ENCODE peak calls at places on chromosomes 11 and 22, in five cellular contexts. D, I, Q, O and P are unnamed samples. For H3K4me1, the result is how much of the 10 kb centered on the place peaks cover.

GRCh38 chr22:42780070-42780540 is 59.4 kb upstream of the A4GALT start:
- DNase-seq in O (peak), D (peak), Q (peak), I (peak), P (peak)

GRCh38 chr22:46604306-46604690 is 15.9 kb upstream of the GRAMD4 start:
- DNase-seq in I (peak), Q (no peak), D (peak), O (no peak), P (no peak)

GRCh38 chr11:73633999-73634398 is 12.4 kb upstream of the PLEKHB1 start:
- DNase-seq in Q (no peak), D (no peak), O (no peak), I (no peak), P (no peak)

GRCh38 chr11:105244157-105244820 is 104.7 kb upstream of the CARD18 start:
- DNase-seq in O (no peak), Q (no peak), I (peak), D (no peak), P (peak)

GRCh38 chr11:124823512-124824376 is 23.5 kb upstream of the MSANTD2 start:
- DNase-seq in Q (no peak), D (no peak), O (no peak), I (no peak), P (no peak)

GRCh38 chr11:83119216-83119615 is 37.7 kb upstream of the PCF11 start:
- DNase-seq in I (peak), O (no peak), Q (no peak), D (no peak), P (no peak)

GRCh38 chr11:34916810-34917780 is 677 bp downstream of the PDHX start:
- DNase-seq in O (no peak), Q (no peak), D (peak), I (peak), P (no peak)

GRCh38 chr11:66815646-66816045 is 27.6 kb upstream of the RCE1 start:
- DNase-seq in Q (no peak), I (peak), D (no peak), O (no peak), P (no peak)

GRCh38 chr11:133712235-133712634 is 133.1 kb downstream of the SPATA19 start:
- DNase-seq in Q (no peak), D (no peak), I (no peak), O (no peak), P (no peak)
- TF ChIP-seq RAD21 in Q (no peak), D (no peak), I (no peak), O (no peak), P (no peak)

DNA sequence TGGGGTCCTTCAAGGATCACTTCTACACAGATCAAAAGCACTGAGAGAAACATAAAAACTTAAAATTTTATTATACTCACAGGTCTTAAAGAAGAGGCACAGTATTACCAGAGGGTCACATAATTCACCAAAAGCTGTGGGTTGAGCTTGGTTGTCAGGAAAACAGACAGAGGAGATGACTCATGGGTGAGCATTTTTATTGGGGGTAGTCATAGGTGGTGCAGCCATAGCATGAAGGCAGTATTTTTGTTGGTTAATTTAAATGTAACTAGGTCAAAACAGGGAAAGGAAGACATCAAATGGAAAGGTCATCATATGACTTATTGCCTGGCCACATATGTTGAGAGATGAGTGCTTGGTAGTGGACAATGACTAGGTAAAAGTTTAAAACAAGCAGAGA is 24.2 kb downstream of the OR5B17 start:
- DNase-seq in Q (no peak), O (no peak), I (peak), D (no peak), P (peak)
- H3K4me1 ChIP-seq in Q (under half), O (under half), I (under half), D (under half), P (under half)

DNA sequence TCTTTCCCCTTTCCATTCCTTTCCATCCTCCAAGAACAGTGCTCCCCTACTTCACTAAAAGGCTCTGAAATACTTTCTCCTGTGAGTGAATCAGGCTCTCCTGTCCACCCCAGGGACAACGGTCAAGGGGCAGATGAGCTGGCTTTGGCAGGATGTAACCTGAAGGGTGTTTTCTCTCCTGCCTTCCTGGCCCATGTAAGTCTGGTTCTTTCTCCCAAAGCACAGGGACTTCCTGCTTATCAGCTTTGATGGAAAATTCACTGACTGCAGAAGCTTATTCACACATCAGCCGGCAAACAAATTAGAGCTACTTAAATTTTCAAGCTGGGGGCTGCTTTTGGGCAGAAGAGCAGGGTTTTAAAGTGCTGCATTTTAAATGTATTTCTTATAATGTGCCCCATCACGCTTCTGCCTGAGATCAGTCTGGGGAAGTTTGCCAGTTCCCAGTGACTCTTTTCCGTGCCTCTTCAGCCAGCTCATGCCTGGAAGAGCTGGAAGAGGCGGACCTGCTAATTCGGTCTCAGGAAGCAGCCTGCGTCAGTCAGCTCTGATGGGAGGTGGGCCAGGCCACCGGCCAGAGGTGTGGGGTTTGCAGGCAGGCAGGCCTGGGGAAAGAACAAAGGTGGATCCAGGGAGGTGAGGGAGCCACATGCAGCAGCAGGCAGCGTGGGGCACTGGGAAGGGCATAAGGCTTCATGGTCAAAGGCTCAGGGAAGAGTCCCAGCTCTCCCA is 140.3 kb upstream of the TBCEL start:
- DNase-seq in D (no peak), I (peak), O (no peak), Q (no peak), P (no peak)
- TF ChIP-seq MAFK in D (no peak), I (no peak), O (no peak), Q (no peak), P (no peak)

GRCh38 chr11:11798586-11799438 is 43.0 kb upstream of the USP47 start:
- DNase-seq in O (peak), Q (no peak), D (peak), I (peak), P (peak)
- TF ChIP-seq RAD21 in O (peak), Q (peak), D (peak), I (peak), P (peak)

GRCh38 chr22:48333323-48333763 is 1494.3 kb downstream of the BRD1 start:
- DNase-seq in I (no peak), O (no peak), Q (no peak), D (no peak), P (no peak)
- H3K4me1 ChIP-seq in I (under half), O (under half), Q (under half), D (under half), P (under half)

DNA sequence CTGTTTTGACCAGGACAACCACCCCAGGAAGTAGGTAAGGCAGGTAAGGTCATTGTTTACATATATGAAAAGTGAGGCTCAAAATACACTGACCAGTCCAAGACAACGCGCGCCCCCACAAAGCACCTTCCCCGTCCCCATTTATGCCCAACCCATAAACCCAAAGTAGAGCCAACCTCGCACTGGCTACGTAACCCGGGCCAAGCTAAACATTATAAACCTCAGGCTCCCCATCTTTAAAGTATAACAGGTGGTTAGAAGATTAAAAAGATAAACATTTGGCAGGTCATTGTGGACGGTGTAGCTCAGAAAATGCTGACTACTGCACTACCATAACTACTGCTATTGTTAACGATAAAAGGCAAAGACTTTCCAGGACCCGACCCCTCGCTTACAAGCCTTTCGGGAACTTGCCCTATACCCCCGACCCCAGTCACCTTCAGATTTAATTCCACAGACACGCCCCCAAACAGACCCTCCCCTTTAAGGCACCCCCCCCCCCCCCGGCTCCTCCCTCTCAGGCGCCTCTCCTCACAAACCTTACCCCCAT is 491 bp downstream of the NUMA1 start:
- DNase-seq in D (peak), O (no peak), I (no peak), Q (no peak), P (no peak)
- TF ChIP-seq MAFK in D (peak), O (peak), I (peak), Q (no peak), P (peak)